ENCODE peak calls at places on chromosomes 4 and X, in nine cellular contexts. Q is transverse colon; H is mesothelial cell of epicardium; T is activated CD8-positive, alpha-beta T cell treated with anti-CD3 and anti-CD28 coated beads for 36 hours; M is brain microvascular endothelial cell; F is lower leg skin; R is WERI-Rb-1; B is choroid plexus epithelial cell; J is body of pancreas. K is an unnamed sample.

GRCh38 chrX:140815868-140816267 is 106.3 kb downstream of the LINC00632 start:
- DNase-seq in Q (no peak), H (peak), T (no peak), M (peak), F (no peak), R (no peak), B (peak), J (no peak), K (no peak)

GRCh38 chr4:157824006-157824405 is 348.8 kb downstream of the GASK1B start:
- DNase-seq in Q (no peak), H (no peak), T (no peak), M (no peak), F (no peak), R (no peak), B (no peak), J (no peak), K (no peak)

GRCh38 chr4:90357117-90357710 is 230.0 kb downstream of the CCSER1 start:
- DNase-seq in Q (no peak), H (no peak), T (no peak), M (peak), F (no peak), R (no peak), B (peak), J (no peak), K (peak)

GRCh38 chrX:76253432-76253831 is 80.6 kb downstream of the PBDC1 start:
- DNase-seq in Q (peak), H (no peak), T (peak), M (peak), F (no peak), R (peak), B (peak), J (peak), K (no peak)

GRCh38 chrX:115174548-115174947 is 14.7 kb upstream of the RBMXL3 start:
- DNase-seq in Q (no peak), H (no peak), T (no peak), M (no peak), F (no peak), R (no peak), B (no peak), J (no peak), K (no peak)

GRCh38 chr4:139728840-139729239 is 63.2 kb downstream of the MGST2 start:
- DNase-seq in Q (peak), H (no peak), T (no peak), M (no peak), F (no peak), R (peak), B (no peak), J (peak), K (no peak)

GRCh38 chr4:152115121-152115520 is 354.3 kb upstream of the GATB start:
- DNase-seq in Q (no peak), H (no peak), T (no peak), M (no peak), F (no peak), R (no peak), B (no peak), J (no peak), K (no peak)

GRCh38 chr4:189525304-189525703 is 415.4 kb upstream of the FRG1 start:
- DNase-seq in Q (no peak), H (no peak), T (no peak), M (no peak), F (no peak), R (no peak), B (no peak), J (no peak), K (no peak)

GRCh38 chr4:75527482-75527881 is 13.2 kb downstream of the THAP6 start:
- DNase-seq in Q (no peak), H (no peak), T (no peak), M (no peak), F (no peak), R (no peak), B (no peak), J (no peak), K (no peak)

GRCh38 chrX:117987376-117987775 is 129.2 kb downstream of the KLHL13 start:
- DNase-seq in Q (no peak), H (no peak), T (no peak), M (no peak), F (no peak), R (no peak), B (no peak), J (no peak), K (no peak)

GRCh38 chr4:3460926-3461325 is 2.2 kb upstream of the DOK7 start:
- DNase-seq in Q (no peak), H (no peak), T (no peak), M (no peak), F (no peak), R (no peak), B (no peak), J (no peak), K (no peak)

GRCh38 chrX:150363561-150364346 is 637 bp downstream of the MAMLD1 start:
- DNase-seq in Q (peak), H (no peak), T (peak), M (no peak), F (no peak), R (no peak), B (peak), J (peak), K (no peak)

GRCh38 chr4:156765277-156765676 is 206.3 kb downstream of the PDGFC start:
- DNase-seq in Q (no peak), H (no peak), T (no peak), M (peak), F (no peak), R (no peak), B (peak), J (no peak), K (no peak)

GRCh38 chrX:23901065-23901464 is 6.7 kb downstream of the APOO start:
- DNase-seq in Q (no peak), H (no peak), T (no peak), M (peak), F (no peak), R (no peak), B (peak), J (no peak), K (no peak)

GRCh38 chr4:11537846-11538245 is 109.2 kb upstream of the HS3ST1 start:
- DNase-seq in Q (no peak), H (no peak), T (no peak), M (no peak), F (no peak), R (no peak), B (no peak), J (no peak), K (no peak)

GRCh38 chr4:187071896-187072295 is 348.2 kb upstream of the FAT1 start:
- DNase-seq in Q (no peak), H (no peak), T (no peak), M (no peak), F (no peak), R (no peak), B (no peak), J (no peak), K (no peak)

GRCh38 chr4:10750714-10751113 is 66.1 kb upstream of the CLNK start:
- DNase-seq in Q (no peak), H (no peak), T (no peak), M (no peak), F (no peak), R (no peak), B (no peak), J (no peak), K (no peak)

GRCh38 chrX:109822861-109823260 is 89.8 kb upstream of the ACSL4 start:
- DNase-seq in Q (no peak), H (no peak), T (no peak), M (no peak), F (no peak), R (no peak), B (no peak), J (no peak), K (no peak)

GRCh38 chr4:46390353-46391058 is 578 bp upstream of the GABRA2 start:
- DNase-seq in Q (no peak), H (no peak), T (no peak), M (no peak), F (no peak), R (peak), B (peak), J (no peak), K (no peak)

GRCh38 chrX:21004835-21005234 is 369.4 kb upstream of the CNKSR2 start:
- DNase-seq in Q (no peak), H (no peak), T (no peak), M (no peak), F (no peak), R (no peak), B (peak), J (no peak), K (no peak)

GRCh38 chr4:168153596-168154440 is 61.5 kb downstream of the ANXA10 start:
- DNase-seq in Q (peak), H (peak), T (peak), M (peak), F (peak), R (peak), B (peak), J (peak), K (no peak)

GRCh38 chr4:103786014-103786413 is 66.2 kb upstream of the TACR3 start:
- DNase-seq in Q (no peak), H (no peak), T (no peak), M (peak), F (no peak), R (peak), B (peak), J (no peak), K (no peak)

GRCh38 chr4:66906314-66906713 is 639.0 kb downstream of the CENPC start:
- DNase-seq in Q (no peak), H (no peak), T (no peak), M (no peak), F (no peak), R (peak), B (no peak), J (no peak), K (no peak)

GRCh38 chr4:53916431-53916889 is 147.9 kb downstream of the CHIC2 start:
- DNase-seq in Q (no peak), H (no peak), T (no peak), M (peak), F (no peak), R (no peak), B (peak), J (no peak), K (no peak)

GRCh38 chr4:39480251-39480650 is 21.4 kb downstream of the LIAS start:
- DNase-seq in Q (no peak), H (no peak), T (no peak), M (no peak), F (no peak), R (no peak), B (no peak), J (no peak), K (no peak)

GRCh38 chr4:20805716-20806115 is 105.5 kb downstream of the PACRGL start:
- DNase-seq in Q (no peak), H (no peak), T (no peak), M (no peak), F (no peak), R (no peak), B (peak), J (no peak), K (no peak)

GRCh38 chr4:40134206-40134917 is 62.5 kb upstream of the RHOH start:
- DNase-seq in Q (no peak), H (no peak), T (no peak), M (no peak), F (no peak), R (no peak), B (no peak), J (no peak), K (no peak)

GRCh38 chr4:8849266-8850073 is 22.2 kb downstream of the HMX1 start:
- DNase-seq in Q (no peak), H (peak), T (no peak), M (no peak), F (no peak), R (peak), B (no peak), J (peak), K (no peak)

GRCh38 chr4:683982-684571 is 4.9 kb downstream of the SLC49A3 start:
- DNase-seq in Q (peak), H (peak), T (peak), M (peak), F (no peak), R (peak), B (peak), J (no peak), K (no peak)

GRCh38 chr4:86117781-86118302 is 242.0 kb downstream of the MAPK10 start:
- DNase-seq in Q (no peak), H (no peak), T (no peak), M (peak), F (no peak), R (no peak), B (peak), J (no peak), K (peak)

GRCh38 chrX:106726485-106727437 is at the start of gene RNF128:
- DNase-seq in Q (peak), H (no peak), T (peak), M (peak), F (peak), R (no peak), B (peak), J (peak), K (no peak)

GRCh38 chr4:10180927-10181744 is 64.5 kb upstream of the WDR1 start:
- DNase-seq in Q (no peak), H (no peak), T (peak), M (peak), F (no peak), R (no peak), B (peak), J (no peak), K (no peak)

GRCh38 chrX:23386726-23387125 is 52.1 kb downstream of the PTCHD1 start:
- DNase-seq in Q (no peak), H (no peak), T (no peak), M (no peak), F (no peak), R (no peak), B (no peak), J (no peak), K (no peak)

GRCh38 chr4:183249854-183250253 is 70.2 kb downstream of the CLDN22 start:
- DNase-seq in Q (peak), H (no peak), T (peak), M (peak), F (no peak), R (peak), B (peak), J (peak), K (no peak)

GRCh38 chrX:56932653-56933339 is 62.5 kb downstream of the SPIN3 start:
- DNase-seq in Q (no peak), H (no peak), T (no peak), M (no peak), F (no peak), R (no peak), B (no peak), J (no peak), K (no peak)

GRCh38 chrX:108304210-108304609 is 134.0 kb downstream of the COL4A6 start:
- DNase-seq in Q (no peak), H (no peak), T (no peak), M (no peak), F (no peak), R (no peak), B (peak), J (no peak), K (no peak)

GRCh38 chrX:78652971-78653822 is 5.9 kb downstream of the RTL3 start:
- DNase-seq in Q (no peak), H (no peak), T (peak), M (peak), F (no peak), R (no peak), B (peak), J (no peak), K (peak)

GRCh38 chr4:37964734-37965457 is 4.7 kb downstream of the PTTG2 start:
- DNase-seq in Q (no peak), H (no peak), T (no peak), M (no peak), F (no peak), R (no peak), B (no peak), J (no peak), K (no peak)

GRCh38 chr4:134906404-134907023 is 704.9 kb upstream of the PABPC4L start:
- DNase-seq in Q (no peak), H (no peak), T (no peak), M (no peak), F (no peak), R (peak), B (peak), J (no peak), K (no peak)
- TF ChIP-seq CTCF in Q (peak), H (peak), T (no peak), M (peak), F (no peak), R (peak), B (peak), J (peak), K (peak)

GRCh38 chrX:155000841-155001240 is 21.7 kb downstream of the F8 start:
- DNase-seq in Q (no peak), H (no peak), T (no peak), M (no peak), F (no peak), R (no peak), B (no peak), J (no peak), K (no peak)

GRCh38 chrX:154998204-154998880 is 24.2 kb downstream of the F8 start:
- DNase-seq in Q (no peak), H (no peak), T (no peak), M (no peak), F (no peak), R (no peak), B (no peak), J (no peak), K (no peak)

GRCh38 chrX:155005190-155005589 is 17.3 kb downstream of the F8 start:
- DNase-seq in Q (no peak), H (no peak), T (no peak), M (no peak), F (no peak), R (no peak), B (no peak), J (no peak), K (no peak)

DNA sequence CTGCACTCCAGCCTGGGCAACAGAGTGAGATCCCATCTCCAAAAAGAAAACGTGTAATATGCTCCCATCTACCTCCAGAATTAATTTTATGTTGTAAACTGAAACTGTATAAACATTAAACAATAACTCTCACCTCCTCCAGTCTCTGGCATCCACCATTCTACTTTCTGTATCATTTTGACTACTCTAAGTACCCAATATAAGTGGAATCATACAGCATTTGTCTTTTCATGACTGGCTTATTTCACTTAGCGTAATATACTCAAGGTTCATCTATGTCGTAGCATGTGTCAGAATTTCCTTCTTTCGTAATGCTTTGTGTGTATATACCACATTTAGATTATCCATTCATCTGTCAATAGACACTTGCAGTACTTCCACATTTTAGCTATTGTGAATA is 20.6 kb downstream of the F8 start:
- DNase-seq in Q (no peak), H (no peak), T (no peak), M (no peak), F (no peak), R (no peak), B (no peak), J (no peak), K (no peak)
- TF ChIP-seq CTCF in Q (no peak), H (no peak), T (no peak), M (no peak), F (no peak), R (no peak), B (no peak), J (no peak), K (no peak)

DNA sequence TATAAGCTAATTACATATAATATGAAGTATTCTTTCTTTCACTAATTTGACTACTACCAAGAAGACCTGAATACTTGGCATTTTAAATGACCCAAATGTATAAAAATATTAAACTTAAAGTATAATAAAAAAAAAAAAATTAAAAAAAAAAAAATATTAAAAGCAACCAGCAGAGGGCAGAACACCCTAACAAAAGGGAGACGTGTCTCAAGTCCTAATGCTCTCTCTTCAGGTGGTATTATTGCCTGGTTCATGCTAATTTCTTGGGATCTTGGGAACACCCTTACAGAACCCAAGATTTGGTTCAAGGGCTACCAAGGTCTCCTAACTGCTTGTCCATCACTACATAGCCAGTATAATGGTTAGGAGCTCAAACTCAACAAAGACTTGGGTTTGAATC is 754.8 kb downstream of the RAB28 start:
- DNase-seq in Q (no peak), H (no peak), T (no peak), M (no peak), F (no peak), R (no peak), B (peak), J (no peak), K (no peak)
- TF ChIP-seq CTCF in Q (peak), H (peak), T (peak), M (peak), F (no peak), R (peak), B (peak), J (peak), K (peak)

DNA sequence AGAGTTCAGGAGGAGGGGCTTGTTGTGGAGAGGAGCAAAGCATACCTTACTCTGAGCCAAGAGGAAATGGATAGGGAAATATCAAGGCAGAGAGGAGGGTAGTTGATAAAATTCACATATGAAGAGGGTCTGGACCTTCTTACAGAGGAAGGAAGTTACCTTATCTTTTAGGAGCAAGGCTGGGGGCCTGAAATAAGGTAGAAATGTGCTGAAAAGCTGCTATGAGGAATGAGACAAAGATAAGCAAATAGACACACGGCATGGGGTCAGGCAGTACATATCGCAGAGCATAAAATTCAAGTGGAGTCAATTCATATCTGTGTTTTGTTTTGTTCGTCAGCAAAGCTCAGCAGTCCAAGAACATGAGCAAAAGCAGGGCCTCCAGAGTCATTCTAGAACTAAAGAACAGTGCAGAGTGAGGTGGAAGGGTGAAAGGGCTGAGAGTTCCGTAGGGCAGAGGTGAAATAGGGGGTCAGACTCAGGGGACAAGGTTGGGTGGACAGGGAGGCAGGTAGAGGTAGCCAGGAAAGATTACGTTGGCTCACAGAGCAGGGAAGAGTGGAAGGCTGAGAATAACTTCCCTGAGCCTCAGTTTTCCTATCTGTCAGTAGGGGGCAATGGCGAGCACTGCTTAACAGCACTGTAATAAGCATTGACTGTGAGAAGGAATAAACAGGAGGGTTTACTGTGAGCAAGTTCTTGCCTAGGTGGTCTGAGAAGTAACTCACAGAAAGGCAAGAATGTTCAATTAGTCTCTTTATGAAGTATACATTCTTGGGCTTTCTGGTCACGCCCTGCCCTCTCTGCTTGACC is 9.2 kb downstream of the VSIG4 start:
- DNase-seq in Q (peak), H (no peak), T (peak), M (peak), F (no peak), R (peak), B (peak), J (no peak), K (no peak)
- TF ChIP-seq CTCF in Q (peak), H (peak), T (peak), M (peak), F (no peak), R (peak), B (peak), J (no peak), K (peak)

GRCh38 chrX:131812847-131813825 is 210.0 kb upstream of the STK26 start:
- DNase-seq in Q (peak), H (no peak), T (peak), M (peak), F (peak), R (peak), B (no peak), J (no peak), K (no peak)
- TF ChIP-seq CTCF in Q (no peak), H (no peak), T (peak), M (peak), F (no peak), R (peak), B (no peak), J (no peak), K (no peak)

DNA sequence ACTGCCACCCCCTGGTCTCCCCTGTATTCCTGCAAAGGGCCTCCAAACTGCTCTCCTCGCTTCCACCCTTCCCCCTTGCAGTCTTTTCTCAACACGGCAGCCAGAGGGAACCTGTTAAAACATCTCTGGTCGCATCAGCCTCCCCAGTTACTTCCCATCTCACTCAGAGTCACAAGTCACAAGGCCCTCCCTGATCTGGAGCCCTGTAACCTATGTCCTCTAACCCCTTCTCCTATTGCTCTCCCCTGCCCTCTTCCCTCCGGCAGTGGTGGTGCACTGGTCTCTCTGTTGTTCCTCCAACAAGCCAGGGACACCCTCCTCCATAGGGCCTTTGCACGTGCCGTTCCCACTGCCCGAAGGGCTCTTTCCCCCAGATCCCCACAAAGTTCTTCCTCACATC is 73.2 kb downstream of the SH3KBP1 start:
- DNase-seq in Q (no peak), H (no peak), T (no peak), M (no peak), F (no peak), R (peak), B (no peak), J (no peak), K (no peak)
- TF ChIP-seq CTCF in Q (no peak), H (no peak), T (no peak), M (no peak), F (no peak), R (peak), B (no peak), J (no peak), K (no peak)